ENCODE peak calls at places on chromosomes 3 and 15, in nine cellular contexts. One of them, this sample, is unnamed.

GRCh38 chr15:57297630-57298029 is 78.7 kb upstream of the CGNL1 start:
- DNase-seq in HCT116: no peak
- DNase-seq in GM23248: no peak
- DNase-seq in neural progenitor cell: no peak
- DNase-seq in MM.1S: no peak
- DNase-seq in OCI-LY7: no peak
- DNase-seq in SK-N-SH: no peak
- DNase-seq in GM23338: no peak
- DNase-seq in PC-3: no peak
- DNase-seq in this sample: no peak

GRCh38 chr3:125398952-125399351 is 23.8 kb upstream of the ZNF148 start:
- DNase-seq in SK-N-SH: no peak
- DNase-seq in PC-3: peak
- DNase-seq in GM23338: peak
- DNase-seq in neural progenitor cell: no peak
- DNase-seq in GM23248: no peak
- DNase-seq in HCT116: no peak
- DNase-seq in OCI-LY7: peak
- DNase-seq in MM.1S: no peak
- DNase-seq in this sample: peak

GRCh38 chr15:73015493-73015892 is 36.8 kb upstream of the NEO1 start:
- DNase-seq in PC-3: no peak
- DNase-seq in MM.1S: no peak
- DNase-seq in neural progenitor cell: no peak
- DNase-seq in SK-N-SH: no peak
- DNase-seq in HCT116: no peak
- DNase-seq in GM23338: peak
- DNase-seq in GM23248: no peak
- DNase-seq in OCI-LY7: no peak
- DNase-seq in this sample: no peak

GRCh38 chr3:17810759-17811158 is 68.3 kb upstream of the TBC1D5 start:
- DNase-seq in SK-N-SH: no peak
- DNase-seq in MM.1S: no peak
- DNase-seq in PC-3: peak
- DNase-seq in neural progenitor cell: no peak
- DNase-seq in OCI-LY7: peak
- DNase-seq in HCT116: peak
- DNase-seq in GM23338: peak
- DNase-seq in GM23248: peak
- DNase-seq in this sample: no peak

GRCh38 chr3:113606539-113607218 is 74.3 kb downstream of the SIDT1 start:
- DNase-seq in neural progenitor cell: no peak
- DNase-seq in SK-N-SH: no peak
- DNase-seq in GM23338: peak
- DNase-seq in HCT116: no peak
- DNase-seq in GM23248: no peak
- DNase-seq in PC-3: no peak
- DNase-seq in OCI-LY7: peak
- DNase-seq in MM.1S: peak
- DNase-seq in this sample: no peak

GRCh38 chr15:36773698-36774097 is 194.3 kb downstream of the CDIN1 start:
- DNase-seq in GM23248: no peak
- DNase-seq in neural progenitor cell: no peak
- DNase-seq in PC-3: no peak
- DNase-seq in OCI-LY7: no peak
- DNase-seq in HCT116: no peak
- DNase-seq in SK-N-SH: no peak
- DNase-seq in MM.1S: no peak
- DNase-seq in GM23338: no peak
- DNase-seq in this sample: no peak

GRCh38 chr3:73319179-73319769 is 257.8 kb downstream of the EBLN2 start:
- DNase-seq in HCT116: no peak
- DNase-seq in SK-N-SH: no peak
- DNase-seq in OCI-LY7: no peak
- DNase-seq in GM23338: no peak
- DNase-seq in PC-3: no peak
- DNase-seq in MM.1S: no peak
- DNase-seq in GM23248: no peak
- DNase-seq in neural progenitor cell: no peak
- DNase-seq in this sample: no peak

GRCh38 chr3:185361920-185362319 is 1.0 kb upstream of the MAP3K13 start:
- DNase-seq in SK-N-SH: no peak
- DNase-seq in OCI-LY7: no peak
- DNase-seq in GM23338: no peak
- DNase-seq in PC-3: peak
- DNase-seq in HCT116: no peak
- DNase-seq in GM23248: peak
- DNase-seq in neural progenitor cell: no peak
- DNase-seq in MM.1S: no peak
- DNase-seq in this sample: no peak

GRCh38 chr3:52874160-52874701 is 23.1 kb downstream of the STIMATE start:
- DNase-seq in OCI-LY7: no peak
- DNase-seq in GM23248: no peak
- DNase-seq in MM.1S: no peak
- DNase-seq in neural progenitor cell: no peak
- DNase-seq in HCT116: no peak
- DNase-seq in PC-3: no peak
- DNase-seq in SK-N-SH: no peak
- DNase-seq in GM23338: no peak
- DNase-seq in this sample: no peak

GRCh38 chr3:52873433-52874159 is 23.8 kb downstream of the STIMATE start:
- DNase-seq in GM23338: peak
- DNase-seq in neural progenitor cell: no peak
- DNase-seq in MM.1S: no peak
- DNase-seq in PC-3: peak
- DNase-seq in GM23248: peak
- DNase-seq in HCT116: no peak
- DNase-seq in SK-N-SH: no peak
- DNase-seq in OCI-LY7: no peak
- DNase-seq in this sample: no peak

GRCh38 chr3:52871761-52872160 is 25.6 kb downstream of the STIMATE start:
- DNase-seq in neural progenitor cell: no peak
- DNase-seq in OCI-LY7: no peak
- DNase-seq in MM.1S: no peak
- DNase-seq in SK-N-SH: no peak
- DNase-seq in PC-3: no peak
- DNase-seq in HCT116: no peak
- DNase-seq in GM23338: no peak
- DNase-seq in GM23248: no peak
- DNase-seq in this sample: no peak

GRCh38 chr3:52872245-52872644 is 25.1 kb downstream of the STIMATE start:
- DNase-seq in MM.1S: no peak
- DNase-seq in GM23338: no peak
- DNase-seq in GM23248: no peak
- DNase-seq in HCT116: no peak
- DNase-seq in SK-N-SH: no peak
- DNase-seq in PC-3: no peak
- DNase-seq in OCI-LY7: no peak
- DNase-seq in neural progenitor cell: no peak
- DNase-seq in this sample: no peak

GRCh38 chr3:52870471-52870870 is 26.9 kb downstream of the STIMATE start:
- DNase-seq in PC-3: no peak
- DNase-seq in GM23248: no peak
- DNase-seq in GM23338: no peak
- DNase-seq in HCT116: no peak
- DNase-seq in neural progenitor cell: no peak
- DNase-seq in OCI-LY7: no peak
- DNase-seq in SK-N-SH: no peak
- DNase-seq in MM.1S: no peak
- DNase-seq in this sample: no peak
- TF ChIP-seq EZH2phosphoT487 in PC-3: no peak
- TF ChIP-seq EZH2phosphoT487 in GM23248: no peak
- TF ChIP-seq EZH2phosphoT487 in GM23338: no peak
- TF ChIP-seq EZH2phosphoT487 in HCT116: no peak
- TF ChIP-seq EZH2phosphoT487 in neural progenitor cell: no peak
- TF ChIP-seq EZH2phosphoT487 in OCI-LY7: no peak
- TF ChIP-seq EZH2phosphoT487 in SK-N-SH: no peak
- TF ChIP-seq EZH2phosphoT487 in MM.1S: no peak
- TF ChIP-seq EZH2phosphoT487 in this sample: no peak

GRCh38 chr15:41877631-41878354 is 16.1 kb downstream of the SPTBN5 start:
- DNase-seq in HCT116: no peak
- DNase-seq in PC-3: no peak
- DNase-seq in MM.1S: no peak
- DNase-seq in SK-N-SH: no peak
- DNase-seq in neural progenitor cell: no peak
- DNase-seq in GM23248: no peak
- DNase-seq in OCI-LY7: no peak
- DNase-seq in GM23338: peak
- DNase-seq in this sample: no peak

GRCh38 chr15:41873711-41874110 is 20.1 kb downstream of the SPTBN5 start:
- DNase-seq in MM.1S: no peak
- DNase-seq in SK-N-SH: no peak
- DNase-seq in PC-3: no peak
- DNase-seq in OCI-LY7: no peak
- DNase-seq in GM23338: no peak
- DNase-seq in neural progenitor cell: no peak
- DNase-seq in HCT116: no peak
- DNase-seq in GM23248: no peak
- DNase-seq in this sample: no peak

GRCh38 chr15:41874736-41875135 is 19.1 kb downstream of the SPTBN5 start:
- DNase-seq in MM.1S: no peak
- DNase-seq in PC-3: no peak
- DNase-seq in SK-N-SH: no peak
- DNase-seq in neural progenitor cell: no peak
- DNase-seq in GM23248: no peak
- DNase-seq in HCT116: no peak
- DNase-seq in OCI-LY7: no peak
- DNase-seq in GM23338: no peak
- DNase-seq in this sample: no peak

GRCh38 chr15:41876689-41877088 is 17.2 kb downstream of the SPTBN5 start:
- DNase-seq in PC-3: no peak
- DNase-seq in GM23338: no peak
- DNase-seq in OCI-LY7: no peak
- DNase-seq in MM.1S: no peak
- DNase-seq in SK-N-SH: peak
- DNase-seq in GM23248: no peak
- DNase-seq in HCT116: no peak
- DNase-seq in neural progenitor cell: no peak
- DNase-seq in this sample: no peak

GRCh38 chr15:41876007-41876406 is 17.8 kb downstream of the SPTBN5 start:
- DNase-seq in OCI-LY7: peak
- DNase-seq in GM23248: no peak
- DNase-seq in neural progenitor cell: no peak
- DNase-seq in MM.1S: no peak
- DNase-seq in SK-N-SH: no peak
- DNase-seq in HCT116: no peak
- DNase-seq in PC-3: no peak
- DNase-seq in GM23338: no peak
- DNase-seq in this sample: no peak
- TF ChIP-seq EZH2phosphoT487 in OCI-LY7: no peak
- TF ChIP-seq EZH2phosphoT487 in GM23248: no peak
- TF ChIP-seq EZH2phosphoT487 in neural progenitor cell: no peak
- TF ChIP-seq EZH2phosphoT487 in MM.1S: no peak
- TF ChIP-seq EZH2phosphoT487 in SK-N-SH: no peak
- TF ChIP-seq EZH2phosphoT487 in HCT116: no peak
- TF ChIP-seq EZH2phosphoT487 in PC-3: no peak
- TF ChIP-seq EZH2phosphoT487 in GM23338: no peak
- TF ChIP-seq EZH2phosphoT487 in this sample: no peak

GRCh38 chr3:169596126-169596525 is 67.4 kb downstream of the MECOM start:
- DNase-seq in MM.1S: no peak
- DNase-seq in GM23338: no peak
- DNase-seq in HCT116: no peak
- DNase-seq in PC-3: no peak
- DNase-seq in neural progenitor cell: no peak
- DNase-seq in OCI-LY7: no peak
- DNase-seq in GM23248: no peak
- DNase-seq in SK-N-SH: no peak
- DNase-seq in this sample: no peak

GRCh38 chr3:169597083-169597609 is 66.4 kb downstream of the MECOM start:
- DNase-seq in PC-3: no peak
- DNase-seq in GM23248: no peak
- DNase-seq in OCI-LY7: no peak
- DNase-seq in GM23338: no peak
- DNase-seq in MM.1S: no peak
- DNase-seq in SK-N-SH: no peak
- DNase-seq in neural progenitor cell: no peak
- DNase-seq in HCT116: no peak
- DNase-seq in this sample: no peak

GRCh38 chr3:169591983-169592644 is 71.4 kb downstream of the MECOM start:
- DNase-seq in HCT116: no peak
- DNase-seq in GM23248: no peak
- DNase-seq in OCI-LY7: no peak
- DNase-seq in PC-3: no peak
- DNase-seq in MM.1S: no peak
- DNase-seq in GM23338: no peak
- DNase-seq in neural progenitor cell: no peak
- DNase-seq in SK-N-SH: no peak
- DNase-seq in this sample: no peak

GRCh38 chr3:169594402-169594801 is 69.1 kb downstream of the MECOM start:
- DNase-seq in OCI-LY7: no peak
- DNase-seq in SK-N-SH: no peak
- DNase-seq in GM23338: peak
- DNase-seq in HCT116: no peak
- DNase-seq in GM23248: no peak
- DNase-seq in neural progenitor cell: no peak
- DNase-seq in PC-3: no peak
- DNase-seq in MM.1S: no peak
- DNase-seq in this sample: no peak

DNA sequence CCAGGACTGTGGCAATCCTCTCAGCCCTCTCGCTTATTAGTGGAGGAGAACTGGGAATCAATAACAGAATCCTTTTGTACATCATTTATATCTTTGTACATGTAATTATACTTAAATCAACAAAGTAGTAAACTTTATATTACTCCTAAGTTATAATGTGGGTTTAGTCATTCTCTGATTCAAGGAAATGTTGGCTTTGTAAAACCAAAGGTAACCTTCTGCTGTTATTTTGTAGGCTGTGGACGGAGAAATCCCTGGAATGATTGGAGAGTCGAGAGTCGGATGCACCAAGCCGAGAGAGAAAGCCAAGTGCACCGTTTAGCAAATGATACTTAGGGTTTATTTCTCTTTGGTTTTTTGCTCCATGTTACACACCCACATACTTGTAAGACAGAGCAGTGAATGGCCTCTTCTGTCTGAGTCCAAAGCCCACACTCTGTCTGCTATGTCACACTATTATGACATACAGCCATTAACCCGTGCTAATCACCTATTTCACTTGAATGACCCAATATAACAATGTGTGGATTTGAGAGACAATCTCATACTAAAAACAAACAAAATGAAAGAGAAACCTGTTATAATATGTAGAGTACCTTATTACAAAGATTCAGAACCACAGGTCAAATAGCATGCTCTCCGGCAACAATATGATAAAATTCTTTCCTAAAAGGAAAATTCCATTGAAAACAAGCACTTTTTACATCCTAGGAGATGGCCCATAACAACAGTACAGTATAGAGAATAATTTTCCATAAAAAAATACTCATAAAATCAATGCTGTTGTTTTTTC is 72.2 kb downstream of the MECOM start:
- DNase-seq in neural progenitor cell: no peak
- DNase-seq in MM.1S: peak
- DNase-seq in SK-N-SH: no peak
- DNase-seq in OCI-LY7: no peak
- DNase-seq in PC-3: no peak
- DNase-seq in HCT116: no peak
- DNase-seq in GM23338: no peak
- DNase-seq in GM23248: no peak
- DNase-seq in this sample: peak
- TF ChIP-seq EZH2phosphoT487 in neural progenitor cell: no peak
- TF ChIP-seq EZH2phosphoT487 in MM.1S: no peak
- TF ChIP-seq EZH2phosphoT487 in SK-N-SH: no peak
- TF ChIP-seq EZH2phosphoT487 in OCI-LY7: no peak
- TF ChIP-seq EZH2phosphoT487 in PC-3: no peak
- TF ChIP-seq EZH2phosphoT487 in HCT116: no peak
- TF ChIP-seq EZH2phosphoT487 in GM23338: no peak
- TF ChIP-seq EZH2phosphoT487 in GM23248: no peak
- TF ChIP-seq EZH2phosphoT487 in this sample: no peak

GRCh38 chr15:70486451-70487379 is 276.6 kb downstream of the UACA start:
- DNase-seq in MM.1S: no peak
- DNase-seq in PC-3: peak
- DNase-seq in OCI-LY7: no peak
- DNase-seq in neural progenitor cell: no peak
- DNase-seq in SK-N-SH: no peak
- DNase-seq in GM23248: peak
- DNase-seq in HCT116: no peak
- DNase-seq in GM23338: no peak
- DNase-seq in this sample: no peak
- TF ChIP-seq EZH2phosphoT487 in MM.1S: no peak
- TF ChIP-seq EZH2phosphoT487 in PC-3: no peak
- TF ChIP-seq EZH2phosphoT487 in OCI-LY7: no peak
- TF ChIP-seq EZH2phosphoT487 in neural progenitor cell: no peak
- TF ChIP-seq EZH2phosphoT487 in SK-N-SH: no peak
- TF ChIP-seq EZH2phosphoT487 in GM23248: peak
- TF ChIP-seq EZH2phosphoT487 in HCT116: no peak
- TF ChIP-seq EZH2phosphoT487 in GM23338: no peak
- TF ChIP-seq EZH2phosphoT487 in this sample: no peak

This sample was measured in hepatocyte.